ENCODE peak calls at places on chromosomes 13 and 19, in nine cellular contexts. Q is cardiac muscle cell, X is left lung, S is sigmoid colon, K is thoracic aorta, M is left ventricle myocardium inferior, L is spleen, G is Panc1, H is colonic mucosa. U is an unnamed sample.

GRCh38 chr19:31254611-31255010 is 94.6 kb downstream of the TSHZ3 start:
- DNase-seq in X (no peak), G (no peak), M (no peak), K (no peak), Q (no peak), H (no peak), S (no peak), L (no peak), U (no peak)

GRCh38 chr13:94329754-94330551 is 149.5 kb downstream of the DCT start:
- DNase-seq in L (no peak), S (no peak), Q (peak; percentile 96), X (no peak), H (no peak), M (no peak), G (peak; percentile 13), K (no peak), U (no peak)

GRCh38 chr19:2084993-2085720 is 11.0 kb downstream of the MOB3A start:
- DNase-seq in X (peak; percentile 90), S (peak; percentile 81), K (no peak), Q (peak; percentile 60), M (peak; percentile 64), G (no peak), L (peak; percentile 97), H (peak; percentile 73), U (peak; percentile 95)

GRCh38 chr19:1896508-1896907 is 8.7 kb upstream of the ADAT3 start:
- DNase-seq in H (no peak), L (no peak), Q (no peak), M (no peak), G (no peak), K (no peak), X (no peak), S (no peak), U (no peak)

GRCh38 chr13:45728759-45729158 is 26.6 kb downstream of the CBY2 start:
- DNase-seq in Q (peak; percentile 7), G (no peak), H (no peak), K (no peak), M (no peak), S (no peak), L (no peak), X (no peak), U (no peak)

GRCh38 chr13:89455741-89456140 is 1784.6 kb downstream of the SLITRK5 start:
- DNase-seq in M (no peak), H (no peak), K (no peak), X (no peak), S (no peak), G (no peak), Q (no peak), L (no peak), U (no peak)

GRCh38 chr19:29263305-29264080 is 50.5 kb upstream of the UQCRFS1 start:
- DNase-seq in H (peak; percentile 49), S (no peak), G (peak; percentile 18), Q (peak; percentile 51), K (no peak), X (no peak), L (no peak), M (peak; percentile 32), U (peak; percentile 35)

GRCh38 chr19:709965-710714 is 1.4 kb downstream of the PALM start:
- DNase-seq in Q (no peak), M (peak; percentile 78), G (no peak), L (no peak), S (peak; percentile 82), K (no peak), X (no peak), H (no peak), U (no peak)

GRCh38 chr13:71306821-71307220 is 560.2 kb downstream of the DACH1 start:
- DNase-seq in M (no peak), Q (no peak), L (no peak), X (no peak), K (no peak), H (no peak), S (no peak), G (no peak), U (no peak)

GRCh38 chr13:71300602-71301001 is 566.4 kb downstream of the DACH1 start:
- DNase-seq in X (no peak), S (no peak), K (no peak), G (no peak), Q (no peak), L (no peak), M (no peak), H (no peak), U (no peak)

GRCh38 chr13:71304861-71305260 is 562.1 kb downstream of the DACH1 start:
- DNase-seq in S (no peak), M (no peak), L (no peak), H (no peak), X (no peak), K (no peak), Q (no peak), G (no peak), U (no peak)

GRCh38 chr13:71303144-71303543 is 563.9 kb downstream of the DACH1 start:
- DNase-seq in M (no peak), H (no peak), L (no peak), G (no peak), X (no peak), Q (peak; percentile 4), K (no peak), S (no peak), U (no peak)
- TF ChIP-seq CTCF in M (peak; percentile 29), H (no peak), L (no peak), G (peak; percentile 18), X (no peak), Q (peak; percentile 5), K (no peak), S (no peak), U (no peak)

DNA sequence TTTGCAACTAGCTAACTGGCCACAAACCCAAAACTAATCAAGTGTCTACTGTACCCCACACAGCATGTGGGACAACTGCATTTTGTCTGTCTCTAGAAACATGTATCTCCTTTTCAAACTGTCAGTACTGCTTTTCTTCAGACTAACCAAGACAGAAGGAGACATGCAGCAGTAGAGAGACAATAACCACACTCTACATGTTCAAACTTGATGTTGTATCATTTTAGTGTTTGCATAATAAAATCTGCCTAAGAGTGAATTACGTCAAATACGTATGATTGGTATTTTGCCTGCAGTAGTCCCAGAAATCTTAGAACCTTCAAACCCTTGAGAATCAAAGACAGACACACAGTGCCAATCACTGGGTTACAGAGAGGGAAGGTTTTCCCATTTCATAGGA is 22.0 kb upstream of the FREM2 start:
- DNase-seq in K (no peak), L (no peak), M (no peak), X (no peak), H (no peak), S (no peak), G (no peak), Q (no peak), U (no peak)
- H3K4me1 ChIP-seq in K (no peaks in the 10 kb centered on the region), L (no peaks in the 10 kb centered on the region), M (no peaks in the 10 kb centered on the region), X (no peaks in the 10 kb centered on the region), H (no peaks in the 10 kb centered on the region), S (no peaks in the 10 kb centered on the region), G (no peaks in the 10 kb centered on the region), Q (peaks cover 34% of the 10 kb centered on the region), U (no peaks in the 10 kb centered on the region)

GRCh38 chr13:46858163-46858562 is 38.7 kb downstream of the HTR2A start:
- DNase-seq in Q (no peak), H (no peak), L (no peak), X (no peak), S (no peak), G (no peak), M (no peak), K (no peak), U (no peak)

GRCh38 chr13:46861959-46862358 is 34.9 kb downstream of the HTR2A start:
- DNase-seq in Q (no peak), L (no peak), K (no peak), H (no peak), G (no peak), S (no peak), X (no peak), M (no peak), U (no peak)

GRCh38 chr13:46855664-46856063 is 41.2 kb downstream of the HTR2A start:
- DNase-seq in L (no peak), G (no peak), H (no peak), K (no peak), Q (no peak), S (no peak), M (no peak), X (no peak), U (no peak)

GRCh38 chr13:46860734-46861133 is 36.1 kb downstream of the HTR2A start:
- DNase-seq in H (no peak), S (no peak), K (no peak), L (no peak), G (no peak), M (no peak), X (no peak), Q (no peak), U (no peak)

DNA sequence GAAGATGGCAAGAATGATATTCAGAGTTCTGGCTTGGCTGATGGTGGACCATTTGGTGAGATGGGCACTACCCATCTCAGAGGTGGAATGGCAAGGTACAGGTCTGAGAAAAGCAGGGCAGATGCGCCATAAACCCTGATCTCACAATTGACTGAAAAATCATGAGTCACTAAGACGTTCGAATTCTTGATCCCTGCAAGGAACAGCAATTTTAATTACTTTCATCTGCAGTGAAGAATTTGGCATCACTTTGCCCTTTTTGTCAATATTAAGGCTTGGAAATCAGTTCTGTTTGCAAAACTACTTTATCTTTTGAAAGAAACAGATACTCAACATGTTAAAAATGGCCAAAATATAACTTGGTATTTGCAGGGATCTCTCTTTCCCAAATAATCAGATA is 38.1 kb downstream of the HTR2A start:
- DNase-seq in Q (no peak), K (no peak), M (no peak), S (no peak), X (no peak), G (no peak), L (no peak), H (no peak), U (no peak)
- TF ChIP-seq CTCF in Q (no peak), K (no peak), M (no peak), S (no peak), X (no peak), G (no peak), L (no peak), H (no peak), U (no peak)

GRCh38 chr19:16115309-16116039 is 3.8 kb downstream of the RAB8A start:
- DNase-seq in S (no peak), G (no peak), Q (no peak), M (no peak), K (no peak), L (no peak), H (no peak), X (no peak), U (no peak)

GRCh38 chr19:16118489-16119033 is 6.9 kb downstream of the RAB8A start:
- DNase-seq in X (peak; percentile 69), K (no peak), Q (no peak), H (no peak), G (no peak), L (peak; percentile 90), S (no peak), M (no peak), U (no peak)

GRCh38 chr19:16121141-16121540 is 9.5 kb downstream of the RAB8A start:
- DNase-seq in G (no peak), H (no peak), M (no peak), K (no peak), Q (no peak), L (no peak), X (no peak), S (no peak), U (no peak)

GRCh38 chr19:16116067-16116466 is 4.4 kb downstream of the RAB8A start:
- DNase-seq in M (no peak), X (no peak), H (no peak), G (no peak), K (no peak), Q (no peak), L (no peak), S (no peak), U (no peak)

DNA sequence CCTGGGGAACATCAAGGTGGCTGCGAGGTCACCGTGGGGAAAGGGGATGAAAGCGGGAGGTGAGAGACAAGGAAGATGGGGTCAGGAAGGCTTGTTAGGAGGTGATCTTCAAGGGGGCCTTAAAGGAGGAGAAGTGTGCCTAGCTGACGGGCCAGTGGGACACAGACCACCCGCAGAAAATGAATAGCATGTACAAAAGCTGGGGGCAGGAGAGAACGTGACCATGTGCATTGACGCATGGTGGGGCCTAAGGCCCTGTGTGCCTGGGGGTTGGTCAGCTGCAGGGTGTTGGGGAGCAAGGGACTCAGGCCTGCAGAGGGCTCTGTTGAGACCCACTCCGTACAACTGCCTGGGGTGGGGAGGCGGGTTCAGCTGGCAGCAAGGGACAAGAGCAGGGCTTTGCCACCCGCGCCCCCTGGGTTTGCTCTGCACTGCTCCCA is 5.9 kb downstream of the RAB8A start:
- DNase-seq in H (no peak), Q (no peak), M (no peak), X (no peak), L (peak; percentile 84), K (no peak), G (no peak), S (no peak), U (no peak)
- H3K4me1 ChIP-seq in H (peaks cover 9% of the 10 kb centered on the region), Q (peaks cover 4% of the 10 kb centered on the region), M (peaks cover 39% of the 10 kb centered on the region), X (peaks cover 5% of the 10 kb centered on the region), L (peaks cover 82% of the 10 kb centered on the region), K (peaks cover 6% of the 10 kb centered on the region), G (peaks cover 4% of the 10 kb centered on the region), S (no peaks in the 10 kb centered on the region), U (peaks cover 34% of the 10 kb centered on the region)

U was measured in CD8-positive, alpha-beta T cell.